ENCODE peak calls at places on chromosome 10, in nine cellular contexts. D, M, U, W, C, O, Q, L and V are unnamed samples.

GRCh38 chr10:104809288-104810090 is 168.4 kb downstream of the SORCS3 start:
- DNase-seq in C (peak; percentile 38), O (no peak), M (no peak), Q (peak; percentile 1), U (no peak), L (no peak), W (no peak), D (peak; percentile 68), V (no peak)

GRCh38 chr10:10418397-10418796 is 599.3 kb upstream of the CELF2 start:
- DNase-seq in M (no peak), W (no peak), Q (no peak), D (peak; percentile 1), O (no peak), U (no peak), L (no peak), C (no peak), V (no peak)

GRCh38 chr10:111455776-111456426 is 379.1 kb downstream of the ADRA2A start:
- DNase-seq in M (no peak), L (no peak), W (no peak), U (no peak), C (no peak), D (no peak), Q (peak; percentile 64), O (no peak), V (no peak)

GRCh38 chr10:122460891-122461293 is 461 bp upstream of the HTRA1 start:
- DNase-seq in O (no peak), M (no peak), W (no peak), L (no peak), C (peak; percentile 23), D (no peak), U (no peak), Q (no peak), V (no peak)

GRCh38 chr10:82234173-82234572 is 359.2 kb downstream of the NRG3 start:
- DNase-seq in W (no peak), D (no peak), O (no peak), Q (no peak), U (no peak), M (no peak), C (no peak), L (no peak), V (no peak)

GRCh38 chr10:115171392-115171960 is 78.3 kb downstream of the ATRNL1 start:
- DNase-seq in W (peak; percentile 6), O (no peak), Q (peak; percentile 12), C (peak; percentile 23), L (no peak), M (no peak), U (no peak), D (peak; percentile 44), V (no peak)

GRCh38 chr10:35691522-35692236 is 49.6 kb upstream of the FZD8 start:
- DNase-seq in L (no peak), M (no peak), D (peak; percentile 28), C (no peak), O (no peak), Q (no peak), U (no peak), W (no peak), V (no peak)

GRCh38 chr10:120727001-120727400 is 124.2 kb upstream of the WDR11 start:
- DNase-seq in C (no peak), L (no peak), U (no peak), M (no peak), W (no peak), D (no peak), Q (no peak), O (no peak), V (no peak)

GRCh38 chr10:68792115-68792514 is 35.2 kb upstream of the STOX1 start:
- DNase-seq in C (peak; percentile 34), M (no peak), D (peak; percentile 11), U (no peak), L (no peak), O (no peak), Q (peak; percentile 20), W (no peak), V (no peak)

GRCh38 chr10:79025113-79025832 is 43.5 kb upstream of the ZMIZ1 start:
- DNase-seq in C (no peak), U (peak; percentile 56), D (no peak), Q (no peak), L (no peak), M (no peak), O (no peak), W (no peak), V (peak; percentile 70)

GRCh38 chr10:70265032-70265689 is 18.6 kb downstream of the NPFFR1 start:
- DNase-seq in C (no peak), O (no peak), Q (no peak), L (no peak), M (no peak), U (no peak), W (no peak), D (peak; percentile 91), V (no peak)

GRCh38 chr10:62561151-62561550 is 187.0 kb downstream of the ZNF365 start:
- DNase-seq in D (no peak), O (no peak), W (no peak), Q (no peak), U (no peak), C (peak; percentile 53), L (no peak), M (no peak), V (no peak)

GRCh38 chr10:82278401-82279182 is 403.6 kb downstream of the NRG3 start:
- DNase-seq in L (no peak), U (no peak), O (no peak), C (no peak), W (no peak), M (no peak), D (no peak), Q (no peak), V (no peak)

GRCh38 chr10:26969145-26969926 is 108.6 kb upstream of the ABI1 start:
- DNase-seq in D (no peak), U (no peak), W (no peak), L (no peak), Q (peak; percentile 62), O (no peak), C (no peak), M (no peak), V (no peak)

GRCh38 chr10:114026189-114027040 is 17.3 kb upstream of the ADRB1 start:
- DNase-seq in Q (peak; percentile 71), D (no peak), W (peak; percentile 67), C (peak; percentile 71), L (peak; percentile 94), U (no peak), M (no peak), O (no peak), V (no peak)

GRCh38 chr10:118763202-118763988 is 8.6 kb upstream of the CACUL1 start:
- DNase-seq in W (no peak), M (no peak), O (no peak), D (no peak), Q (no peak), U (no peak), L (no peak), C (no peak), V (no peak)

GRCh38 chr10:109886037-109886787 is 37.1 kb downstream of the XPNPEP1 start:
- DNase-seq in M (no peak), O (no peak), Q (no peak), D (no peak), U (no peak), C (no peak), W (no peak), L (no peak), V (no peak)

GRCh38 chr10:123537188-123537961 is 128.8 kb upstream of the GPR26 start:
- DNase-seq in U (no peak), M (no peak), Q (no peak), D (no peak), L (no peak), C (no peak), O (no peak), W (no peak), V (no peak)

GRCh38 chr10:86065711-86066251 is 300.8 kb downstream of the GRID1 start:
- DNase-seq in Q (no peak), U (no peak), C (no peak), D (no peak), M (no peak), O (no peak), L (no peak), W (no peak), V (no peak)

GRCh38 chr10:93126484-93127052 is 52.9 kb downstream of the CYP26A1 start:
- DNase-seq in O (no peak), L (no peak), D (peak; percentile 56), M (no peak), U (no peak), W (no peak), Q (no peak), C (peak; percentile 9), V (no peak)
- TF ChIP-seq CTCF in O (peak; percentile 56), L (peak; percentile 63), D (peak; percentile 82), M (peak; percentile 40), U (no peak), W (peak; percentile 23), Q (peak; percentile 36), C (peak; percentile 39), V (no peak)

DNA sequence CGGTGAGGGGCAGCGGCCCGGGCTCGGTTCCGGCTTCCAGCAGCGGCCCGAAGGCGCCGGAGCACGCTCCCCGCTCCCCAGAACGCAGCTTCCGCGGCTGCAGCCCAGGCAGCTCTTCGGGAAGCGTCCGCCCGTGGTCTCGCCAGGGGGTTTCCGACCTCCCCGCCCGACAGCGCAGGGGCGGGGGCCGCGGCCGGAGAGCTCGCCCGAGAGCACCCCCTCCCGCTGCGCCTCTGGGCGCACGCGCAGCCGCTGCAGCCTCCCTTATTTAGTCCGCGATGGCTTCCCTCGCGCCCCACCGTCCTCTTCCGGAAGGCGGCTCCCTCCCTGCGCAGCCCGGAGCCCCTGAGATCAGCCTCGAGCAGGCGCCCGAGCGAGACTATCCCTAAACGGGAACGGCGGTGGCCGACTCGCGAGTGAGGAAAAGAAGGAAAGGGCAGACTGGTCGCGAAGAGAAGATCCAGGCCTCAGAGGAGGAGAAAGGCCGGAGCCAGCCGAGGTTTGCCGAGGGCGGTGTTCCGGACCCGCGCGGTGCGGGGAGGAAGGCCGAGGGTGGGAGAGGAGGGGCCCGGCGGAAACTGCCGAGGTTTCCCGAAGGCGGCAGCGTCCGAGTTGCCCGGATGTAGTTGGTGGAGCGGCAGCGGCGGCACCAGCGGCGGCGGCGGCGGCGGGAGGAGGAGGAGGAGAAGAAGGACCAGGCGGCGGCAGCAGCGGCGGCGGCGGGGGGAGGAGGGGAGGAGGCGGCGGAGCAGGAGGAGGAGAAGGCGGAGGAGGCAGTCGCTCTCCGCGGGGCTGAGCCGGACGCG is at the start of gene WAC:
- DNase-seq in C (peak; percentile 94), W (peak; percentile 67), Q (peak; percentile 91), O (peak; percentile 98), D (peak; percentile 95), L (peak; percentile 53), M (peak; percentile 97), U (peak; percentile 99), V (peak; percentile 98)
- TF ChIP-seq CTCF in C (no peak), W (no peak), Q (peak; percentile 9), O (peak; percentile 29), D (no peak), L (no peak), M (peak; percentile 16), U (no peak), V (no peak)

GRCh38 chr10:53846809-53847208 is 954.2 kb downstream of the PCDH15 start:
- DNase-seq in C (no peak), M (no peak), L (no peak), W (no peak), D (peak; percentile 35), U (no peak), Q (no peak), O (no peak), V (no peak)
- TF ChIP-seq CTCF in C (no peak), M (no peak), L (peak; percentile 10), W (no peak), D (peak; percentile 54), U (no peak), Q (no peak), O (peak; percentile 32), V (no peak)

GRCh38 chr10:102384053-102384452 is 11.5 kb upstream of the NFKB2 start:
- DNase-seq in D (peak; percentile 86), M (no peak), L (no peak), O (no peak), C (peak; percentile 28), Q (no peak), U (no peak), W (no peak), V (no peak)
- TF ChIP-seq CTCF in D (peak; percentile 76), M (peak; percentile 25), L (no peak), O (peak; percentile 41), C (peak; percentile 22), Q (peak; percentile 23), U (no peak), W (no peak), V (peak; percentile 21)